ENCODE peak calls at places on chromosomes 2 and 18, in eight cellular contexts. Y, M, H, L, F, U, D and A are unnamed samples.

GRCh38 chr2:102782916-102783315 is 21.1 kb downstream of the TMEM182 start:
- DNase-seq in F (no peak), H (no peak), D (no peak), M (no peak), U (no peak), L (no peak), Y (no peak), A (no peak)

GRCh38 chr2:42566837-42567251 is 1.6 kb upstream of the MTA3 start:
- DNase-seq in D (no peak), U (no peak), H (no peak), M (no peak), F (peak; percentile 27), L (no peak), Y (no peak), A (no peak)

GRCh38 chr2:215878476-215879063 is 134.8 kb downstream of the MREG start:
- DNase-seq in U (no peak), F (peak; percentile 65), L (no peak), Y (no peak), H (no peak), M (no peak), D (no peak), A (no peak)

GRCh38 chr2:167342769-167343168 is 454.5 kb downstream of the XIRP2 start:
- DNase-seq in M (no peak), L (no peak), D (no peak), U (no peak), H (no peak), Y (no peak), F (no peak), A (no peak)

GRCh38 chr2:127622561-127623387 is 23.2 kb upstream of the GPR17 start:
- DNase-seq in H (no peak), M (no peak), L (no peak), D (no peak), U (no peak), F (no peak), Y (no peak), A (no peak)

GRCh38 chr2:64945973-64946736 is 43.0 kb upstream of the SLC1A4 start:
- DNase-seq in M (no peak), F (no peak), D (no peak), L (peak; percentile 63), Y (no peak), H (peak; percentile 19), U (peak; percentile 10), A (no peak)

GRCh38 chr18:34660572-34660971 is 49.5 kb upstream of the DTNA start:
- DNase-seq in L (no peak), D (no peak), F (peak; percentile 21), M (no peak), U (no peak), H (no peak), Y (no peak), A (no peak)

GRCh38 chr2:223888251-223888650 is 50.9 kb upstream of the AP1S3 start:
- DNase-seq in D (no peak), Y (no peak), L (no peak), U (no peak), M (no peak), F (no peak), H (no peak), A (no peak)

GRCh38 chr2:74181739-74182138 is 3.1 kb upstream of the MOB1A start:
- DNase-seq in U (no peak), H (no peak), L (no peak), D (no peak), Y (peak; percentile 63), M (no peak), F (no peak), A (no peak)

GRCh38 chr18:71036783-71037182 is 747.9 kb downstream of the SOCS6 start:
- DNase-seq in M (no peak), Y (no peak), U (no peak), F (peak; percentile 86), L (no peak), H (no peak), D (no peak), A (no peak)

GRCh38 chr18:3321133-3321812 is 59.3 kb downstream of the MYL12B start:
- DNase-seq in M (no peak), D (no peak), F (peak; percentile 97), H (no peak), Y (no peak), L (no peak), U (no peak), A (no peak)

GRCh38 chr18:48136051-48136543 is 205.6 kb upstream of the SMAD2 start:
- DNase-seq in H (peak; percentile 35), Y (no peak), F (no peak), U (no peak), L (peak; percentile 73), D (no peak), M (no peak), A (peak; percentile 69)

GRCh38 chr2:111072220-111072871 is 48.4 kb upstream of the BCL2L11 start:
- DNase-seq in H (no peak), D (no peak), M (no peak), F (peak; percentile 90), U (no peak), L (no peak), Y (no peak), A (no peak)

GRCh38 chr2:47652041-47652713 is 130.8 kb upstream of the MSH6 start:
- DNase-seq in F (no peak), H (no peak), D (no peak), U (no peak), Y (no peak), L (no peak), M (no peak), A (no peak)
- H3K4me1 ChIP-seq in F (no peaks in the 10 kb centered on the region), H (no peaks in the 10 kb centered on the region), D (no peaks in the 10 kb centered on the region), U (no peaks in the 10 kb centered on the region), Y (no peaks in the 10 kb centered on the region), L (no peaks in the 10 kb centered on the region), M (peaks cover 9% of the 10 kb centered on the region), A (peaks cover 10% of the 10 kb centered on the region)

GRCh38 chr2:100750143-100750542 is 69.8 kb upstream of the NPAS2 start:
- DNase-seq in Y (no peak), D (no peak), U (no peak), L (no peak), F (no peak), M (no peak), H (no peak), A (no peak)
- H3K4me1 ChIP-seq in Y (no peaks in the 10 kb centered on the region), D (no peaks in the 10 kb centered on the region), U (peaks cover 12% of the 10 kb centered on the region), L (no peaks in the 10 kb centered on the region), F (peaks cover 17% of the 10 kb centered on the region), M (no peaks in the 10 kb centered on the region), H (peaks cover 8% of the 10 kb centered on the region), A (no peaks in the 10 kb centered on the region)

DNA sequence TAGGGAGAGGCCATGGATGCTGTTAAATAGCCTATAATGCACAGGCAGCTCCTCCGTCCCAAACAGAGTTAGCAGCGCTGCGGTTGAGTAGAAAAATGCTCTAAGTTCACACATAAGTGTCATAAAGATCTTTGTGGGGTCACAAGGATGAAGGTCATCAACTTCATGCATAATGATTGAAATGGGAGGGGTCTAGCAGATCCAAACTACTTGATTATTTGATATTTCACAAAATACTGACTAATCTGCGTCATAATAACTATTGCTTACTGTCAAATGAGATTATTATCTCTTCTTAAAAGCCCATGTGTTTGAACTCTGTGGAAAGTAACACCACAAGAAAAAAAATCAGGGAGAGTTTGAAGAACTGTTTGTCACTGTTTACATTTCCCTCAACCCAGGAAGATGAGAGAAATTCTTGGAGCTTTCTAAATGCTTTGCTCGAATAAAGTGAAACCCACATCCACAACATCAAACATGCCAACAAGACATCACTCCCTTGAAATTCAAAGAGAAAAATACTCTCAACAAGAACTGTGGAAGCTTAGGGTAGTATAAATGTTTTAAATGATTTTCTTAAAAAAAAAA is 50.5 kb upstream of the CREB1 start:
- DNase-seq in Y (no peak), F (peak; percentile 48), H (no peak), L (no peak), M (no peak), U (no peak), D (no peak), A (no peak)
- H3K4me1 ChIP-seq in Y (no peaks in the 10 kb centered on the region), F (peaks cover 2% of the 10 kb centered on the region), H (peaks cover 19% of the 10 kb centered on the region), L (no peaks in the 10 kb centered on the region), M (no peaks in the 10 kb centered on the region), U (peaks cover 7% of the 10 kb centered on the region), D (no peaks in the 10 kb centered on the region), A (no peaks in the 10 kb centered on the region)

DNA sequence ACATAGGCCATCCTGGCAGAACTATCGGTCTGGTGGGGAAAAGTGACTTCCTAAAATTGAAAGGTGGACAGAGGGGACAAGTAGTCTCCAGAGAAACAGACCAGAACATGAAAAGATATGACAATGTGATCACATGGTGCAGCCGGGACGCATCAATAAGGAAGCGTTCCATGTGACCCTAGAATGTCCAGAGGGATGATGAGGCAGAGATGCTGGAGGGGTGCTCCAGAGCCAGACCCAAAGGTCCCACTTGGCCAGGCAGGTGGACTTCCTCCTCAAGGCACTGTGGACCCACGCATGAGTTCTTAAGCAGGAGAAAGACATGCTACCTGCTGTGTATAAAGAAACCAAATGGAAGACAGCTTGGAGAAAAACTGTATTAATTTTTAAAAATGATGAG is 50.2 kb downstream of the CDH2 start:
- DNase-seq in D (no peak), L (no peak), M (no peak), F (no peak), Y (no peak), H (no peak), U (no peak), A (no peak)
- H3K4me1 ChIP-seq in D (no peaks in the 10 kb centered on the region), L (no peaks in the 10 kb centered on the region), M (no peaks in the 10 kb centered on the region), F (no peaks in the 10 kb centered on the region), Y (no peaks in the 10 kb centered on the region), H (no peaks in the 10 kb centered on the region), U (no peaks in the 10 kb centered on the region), A (peaks cover 1% of the 10 kb centered on the region)

GRCh38 chr2:57597940-57598339 is 448.7 kb upstream of the VRK2 start:
- DNase-seq in L (no peak), F (no peak), Y (no peak), M (no peak), D (no peak), U (no peak), H (no peak), A (no peak)
- H3K4me1 ChIP-seq in L (no peaks in the 10 kb centered on the region), F (no peaks in the 10 kb centered on the region), Y (no peaks in the 10 kb centered on the region), M (no peaks in the 10 kb centered on the region), D (no peaks in the 10 kb centered on the region), U (no peaks in the 10 kb centered on the region), H (no peaks in the 10 kb centered on the region), A (no peaks in the 10 kb centered on the region)

DNA sequence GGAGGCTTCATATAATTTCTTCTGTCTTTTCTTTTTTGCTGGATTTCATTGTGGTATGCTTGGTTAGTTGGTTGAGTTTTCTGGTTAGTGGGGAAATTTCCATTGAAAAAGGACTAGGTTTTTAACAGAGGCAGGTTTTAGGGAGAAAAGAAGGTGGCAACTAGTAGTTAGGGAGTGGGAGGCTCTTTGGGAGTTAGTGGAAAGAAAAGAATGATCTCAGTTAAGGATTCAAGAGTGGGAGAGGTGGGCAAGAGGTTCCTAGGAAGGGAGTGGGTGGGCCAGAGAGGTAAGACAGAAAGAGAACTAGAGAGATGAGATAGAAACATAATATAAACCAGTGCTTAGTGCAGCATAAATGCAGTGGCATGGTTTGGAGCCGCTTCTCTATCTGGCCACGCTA is 96.9 kb downstream of the SPTBN1 start:
- DNase-seq in Y (no peak), D (peak; percentile 2), H (no peak), L (no peak), M (no peak), U (no peak), F (no peak), A (no peak)
- H3K4me1 ChIP-seq in Y (no peaks in the 10 kb centered on the region), D (no peaks in the 10 kb centered on the region), H (peaks cover 42% of the 10 kb centered on the region), L (peaks cover 45% of the 10 kb centered on the region), M (peaks cover 7% of the 10 kb centered on the region), U (peaks cover 31% of the 10 kb centered on the region), F (peaks cover 26% of the 10 kb centered on the region), A (peaks cover 15% of the 10 kb centered on the region)

GRCh38 chr2:209141818-209142217 is 282.0 kb upstream of the MAP2 start:
- DNase-seq in Y (no peak), M (no peak), L (no peak), U (no peak), D (no peak), F (no peak), H (no peak), A (no peak)
- H3K4me1 ChIP-seq in Y (no peaks in the 10 kb centered on the region), M (peaks cover 3% of the 10 kb centered on the region), L (no peaks in the 10 kb centered on the region), U (no peaks in the 10 kb centered on the region), D (no peaks in the 10 kb centered on the region), F (no peaks in the 10 kb centered on the region), H (no peaks in the 10 kb centered on the region), A (no peaks in the 10 kb centered on the region)